ENCODE peak calls at places on chromosomes 7 and 10, in six cellular contexts. E is adrenal gland, N is lower lobe of right lung, Q is psoas muscle, J is ovary, H is neural progenitor cell. K is an unnamed sample.

GRCh38 chr10:18402766-18403346 is 248.5 kb downstream of the NSUN6 start:
- DNase-seq in J (no peak), H (no peak), Q (no peak), E (no peak), N (no peak), K (no peak)

GRCh38 chr7:41164440-41164839 is 538.5 kb downstream of the INHBA start:
- DNase-seq in H (no peak), J (no peak), Q (no peak), E (no peak), N (no peak), K (no peak)

GRCh38 chr7:130009848-130010688 is 41.1 kb downstream of the ZC3HC1 start:
- DNase-seq in H (no peak), N (no peak), Q (peak; percentile 77), J (no peak), E (peak; percentile 74), K (peak; percentile 8)

GRCh38 chr10:34768261-34768971 is 46.7 kb downstream of the PARD3 start:
- DNase-seq in Q (peak; percentile 91), H (no peak), E (peak; percentile 90), N (peak; percentile 90), J (no peak), K (peak; percentile 94)

GRCh38 chr10:129476431-129476830 is 9.4 kb downstream of the MGMT start:
- DNase-seq in N (no peak), E (no peak), H (no peak), J (no peak), Q (no peak), K (no peak)

GRCh38 chr10:56836659-56837058 is 475.6 kb upstream of the ZWINT start:
- DNase-seq in Q (no peak), N (no peak), J (no peak), E (no peak), H (no peak), K (no peak)

GRCh38 chr7:132650498-132650897 is 74.2 kb upstream of the PLXNA4 start:
- DNase-seq in J (no peak), H (no peak), E (no peak), Q (no peak), N (no peak), K (no peak)

GRCh38 chr7:64871761-64872160 is 31.3 kb upstream of the ZNF273 start:
- DNase-seq in J (no peak), N (no peak), H (no peak), E (peak; percentile 38), Q (no peak), K (no peak)

GRCh38 chr7:37728747-37729146 is 45.2 kb downstream of the GPR141 start:
- DNase-seq in N (no peak), J (no peak), E (no peak), H (no peak), Q (no peak), K (no peak)

GRCh38 chr7:128322040-128322643 is 21.6 kb downstream of the RBM28 start:
- DNase-seq in Q (no peak), H (peak; percentile 34), N (no peak), J (no peak), E (no peak), K (no peak)

GRCh38 chr10:7687228-7687907 is 15.7 kb upstream of the ITIH2 start:
- DNase-seq in N (peak; percentile 81), H (peak; percentile 91), J (peak; percentile 85), E (peak; percentile 95), Q (peak; percentile 80), K (peak; percentile 89)

DNA sequence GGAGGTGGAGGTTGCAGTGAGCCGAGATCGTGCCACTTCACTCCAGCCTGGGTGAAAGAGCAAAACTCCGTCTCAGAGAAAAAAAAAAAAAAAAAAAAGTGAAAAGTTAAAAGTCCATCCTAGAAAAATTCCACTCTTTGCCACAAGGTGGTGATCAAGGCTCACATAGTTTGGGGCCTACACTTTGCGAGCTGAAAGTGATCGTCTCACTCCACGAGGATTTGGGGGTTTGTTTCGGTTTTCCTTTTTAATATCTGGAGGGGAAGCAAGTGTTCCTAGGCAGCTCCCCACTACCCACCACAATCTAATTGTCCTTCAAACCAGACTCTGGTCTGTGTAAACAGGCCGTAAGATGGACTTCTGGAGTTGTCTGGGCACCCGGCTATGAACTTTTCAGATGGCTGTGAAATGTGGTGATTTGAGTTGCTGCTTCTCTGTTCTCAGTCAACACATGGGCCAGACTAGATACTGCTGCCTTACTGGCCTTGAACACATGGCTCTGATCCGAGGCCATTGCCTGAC is 27.1 kb downstream of the PRLHR start:
- DNase-seq in J (no peak), N (no peak), Q (no peak), H (peak; percentile 76), E (peak; percentile 77), K (peak; percentile 22)
- H3K4me3 ChIP-seq in J (no peak overlapping the region), N (no peak overlapping the region), Q (no peak overlapping the region), H (no peak overlapping the region), E (peak overlapping the region; percentile 34), K (no peak overlapping the region)

GRCh38 chr7:120792861-120793130 is 65.1 kb downstream of the TSPAN12 start:
- DNase-seq in N (no peak), E (no peak), H (no peak), J (no peak), Q (no peak), K (peak; percentile 24)

GRCh38 chr7:120792091-120792860 is 65.7 kb downstream of the TSPAN12 start:
- DNase-seq in E (peak; percentile 88), J (peak; percentile 75), Q (peak; percentile 74), H (peak; percentile 86), N (peak; percentile 81), K (peak; percentile 65)

GRCh38 chr7:120793213-120793936 is 64.6 kb downstream of the TSPAN12 start:
- DNase-seq in Q (no peak), E (no peak), J (no peak), N (no peak), H (no peak), K (peak; percentile 14)

GRCh38 chr7:120797026-120797645 is 60.8 kb downstream of the TSPAN12 start:
- DNase-seq in Q (no peak), J (no peak), N (no peak), H (no peak), E (no peak), K (no peak)

GRCh38 chr7:120794100-120794729 is 63.7 kb downstream of the TSPAN12 start:
- DNase-seq in E (no peak), J (no peak), N (no peak), Q (no peak), H (no peak), K (no peak)
- H3K4me1 ChIP-seq in E (no peaks in the 10 kb centered on the region), J (no peaks in the 10 kb centered on the region), N (no peaks in the 10 kb centered on the region), Q (no peaks in the 10 kb centered on the region), H (no peaks in the 10 kb centered on the region), K (peaks cover 39% of the 10 kb centered on the region)

GRCh38 chr10:27143686-27144085 is 10.5 kb downstream of the YME1L1 start:
- DNase-seq in J (no peak), N (no peak), E (no peak), H (no peak), Q (no peak), K (no peak)

GRCh38 chr10:27150261-27150660 is 3.9 kb downstream of the YME1L1 start:
- DNase-seq in Q (no peak), E (no peak), H (no peak), N (no peak), J (no peak), K (no peak)

GRCh38 chr10:27147701-27148100 is 6.5 kb downstream of the YME1L1 start:
- DNase-seq in Q (no peak), N (no peak), H (no peak), J (no peak), E (no peak), K (no peak)

DNA sequence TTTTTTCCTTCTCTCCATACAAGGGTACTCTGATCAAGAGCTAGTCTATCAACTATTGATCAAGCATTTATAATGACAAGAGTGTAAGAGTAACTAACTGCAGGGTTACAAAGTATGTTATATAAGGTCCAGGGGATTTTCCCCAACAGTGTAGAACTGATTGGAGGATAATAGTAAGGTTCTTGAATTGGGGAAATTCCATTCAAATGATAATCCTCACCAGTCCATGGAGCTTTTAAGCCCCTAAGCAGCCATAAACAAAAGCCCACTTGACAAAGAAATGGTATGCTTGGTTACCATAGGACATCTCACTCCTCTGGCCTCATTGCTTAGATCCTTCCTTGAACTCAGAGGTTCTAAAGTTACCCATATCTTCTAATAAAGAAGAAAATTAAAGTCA is 8.2 kb downstream of the YME1L1 start:
- DNase-seq in H (peak; percentile 80), E (no peak), J (no peak), N (no peak), Q (no peak), K (no peak)
- H3K36me3 ChIP-seq in H (peaks cover 15% of the 10 kb centered on the region), E (peaks cover 63% of the 10 kb centered on the region), J (no peaks in the 10 kb centered on the region), N (peaks cover 83% of the 10 kb centered on the region), Q (peaks cover 6% of the 10 kb centered on the region), K (peaks cover 31% of the 10 kb centered on the region)

DNA sequence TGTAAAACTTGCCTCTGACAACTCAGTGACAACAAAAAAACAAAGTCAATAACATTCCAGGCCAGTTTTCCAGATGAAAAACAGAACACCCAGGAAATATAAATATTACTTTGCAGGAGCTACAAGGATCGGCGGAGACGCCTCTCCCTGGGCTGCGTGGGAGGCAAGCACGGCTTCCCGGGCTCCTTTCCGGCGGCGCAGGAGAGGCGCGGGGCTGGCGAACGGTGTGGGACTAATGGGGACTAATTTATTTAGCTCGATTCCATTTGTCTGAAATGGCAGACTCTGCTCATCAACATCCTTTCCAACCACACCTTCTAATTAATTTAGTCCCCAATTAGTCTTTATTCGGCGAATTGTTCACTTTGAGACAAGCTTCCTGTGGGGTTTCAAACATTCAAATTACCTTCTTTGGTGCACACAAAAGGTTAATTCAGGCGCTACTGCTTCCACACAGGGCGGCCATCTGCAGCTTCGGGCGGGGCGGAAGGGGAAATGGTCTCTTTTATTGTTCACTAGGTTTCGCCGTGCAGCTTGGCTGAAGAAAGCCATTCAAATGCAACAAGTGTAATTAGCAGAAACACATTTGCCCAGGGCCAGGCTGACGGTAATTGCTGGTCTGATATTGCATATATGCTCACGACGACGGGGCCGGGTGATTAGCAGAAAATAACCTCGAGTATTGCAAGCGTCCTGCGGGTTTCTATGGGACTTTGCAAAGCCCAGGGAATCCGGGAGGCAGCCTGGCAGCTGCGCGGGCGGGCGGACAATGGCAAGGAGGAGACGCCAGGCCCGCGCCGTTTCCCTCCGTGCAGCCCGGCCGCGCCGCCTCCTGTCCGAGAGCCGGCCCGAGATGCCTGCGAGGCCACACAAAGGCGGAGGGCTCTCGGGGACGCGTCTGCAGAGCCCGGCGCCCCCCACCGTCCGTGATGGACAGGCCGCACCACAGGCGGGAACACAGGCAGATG is 270.1 kb downstream of the PTPRN2 start:
- DNase-seq in N (no peak), H (peak; percentile 98), J (no peak), E (peak; percentile 62), Q (no peak), K (no peak)
- H3K4me3 ChIP-seq in N (peak overlapping the region; percentile 6), H (peak overlapping the region; percentile 11), J (no peak overlapping the region), E (no peak overlapping the region), Q (peak overlapping the region; percentile 39), K (no peak overlapping the region)

K was measured in thyroid gland.